ENCODE peak calls at places on chromosomes 6 and 20, in eight cellular contexts. One of them, this sample, is unnamed.

GRCh38 chr20:32158943-32159660 is 48.4 kb downstream of the PLAGL2 start:
- DNase-seq in mammary epithelial cell: peak; percentile 33
- DNase-seq in transverse colon: no peak
- DNase-seq in psoas muscle: no peak
- DNase-seq in CD8-positive, alpha-beta memory T cell: peak; percentile 16
- DNase-seq in ascending aorta: no peak
- DNase-seq in left lung: no peak
- DNase-seq in lower lobe of right lung: no peak
- DNase-seq in this sample: no peak

GRCh38 chr20:9360427-9360826 is 154.0 kb upstream of the LAMP5 start:
- DNase-seq in mammary epithelial cell: no peak
- DNase-seq in transverse colon: no peak
- DNase-seq in psoas muscle: no peak
- DNase-seq in CD8-positive, alpha-beta memory T cell: no peak
- DNase-seq in ascending aorta: no peak
- DNase-seq in left lung: no peak
- DNase-seq in lower lobe of right lung: no peak
- DNase-seq in this sample: no peak

GRCh38 chr6:79467716-79468115 is 69.5 kb downstream of the LCA5 start:
- DNase-seq in mammary epithelial cell: peak; percentile 20
- DNase-seq in transverse colon: no peak
- DNase-seq in psoas muscle: no peak
- DNase-seq in CD8-positive, alpha-beta memory T cell: no peak
- DNase-seq in ascending aorta: no peak
- DNase-seq in left lung: no peak
- DNase-seq in lower lobe of right lung: no peak
- DNase-seq in this sample: no peak

GRCh38 chr6:41780623-41781301 is at the start of gene PRICKLE4:
- DNase-seq in mammary epithelial cell: no peak
- DNase-seq in transverse colon: peak; percentile 59
- DNase-seq in psoas muscle: peak; percentile 66
- DNase-seq in CD8-positive, alpha-beta memory T cell: no peak
- DNase-seq in ascending aorta: peak; percentile 74
- DNase-seq in left lung: peak; percentile 86
- DNase-seq in lower lobe of right lung: peak; percentile 71
- DNase-seq in this sample: no peak

GRCh38 chr6:154258064-154258757 is 98.4 kb downstream of the IPCEF1 start:
- DNase-seq in mammary epithelial cell: no peak
- DNase-seq in transverse colon: no peak
- DNase-seq in psoas muscle: no peak
- DNase-seq in CD8-positive, alpha-beta memory T cell: no peak
- DNase-seq in ascending aorta: no peak
- DNase-seq in left lung: no peak
- DNase-seq in lower lobe of right lung: no peak
- DNase-seq in this sample: no peak

GRCh38 chr6:129686941-129687627 is 22.9 kb downstream of the ARHGAP18 start:
- DNase-seq in mammary epithelial cell: peak; percentile 93
- DNase-seq in transverse colon: peak; percentile 38
- DNase-seq in psoas muscle: no peak
- DNase-seq in CD8-positive, alpha-beta memory T cell: peak; percentile 69
- DNase-seq in ascending aorta: no peak
- DNase-seq in left lung: no peak
- DNase-seq in lower lobe of right lung: no peak
- DNase-seq in this sample: no peak

GRCh38 chr6:165858571-165858970 is 195.5 kb upstream of the PDE10A start:
- DNase-seq in mammary epithelial cell: no peak
- DNase-seq in transverse colon: no peak
- DNase-seq in psoas muscle: no peak
- DNase-seq in CD8-positive, alpha-beta memory T cell: no peak
- DNase-seq in ascending aorta: no peak
- DNase-seq in left lung: no peak
- DNase-seq in lower lobe of right lung: no peak
- DNase-seq in this sample: no peak

GRCh38 chr20:11352041-11352440 is 565.7 kb upstream of the BTBD3 start:
- DNase-seq in mammary epithelial cell: no peak
- DNase-seq in transverse colon: no peak
- DNase-seq in psoas muscle: no peak
- DNase-seq in CD8-positive, alpha-beta memory T cell: no peak
- DNase-seq in ascending aorta: no peak
- DNase-seq in left lung: no peak
- DNase-seq in lower lobe of right lung: no peak
- DNase-seq in this sample: no peak

GRCh38 chr6:82240191-82240590 is 7.4 kb downstream of the IBTK start:
- DNase-seq in mammary epithelial cell: no peak
- DNase-seq in transverse colon: no peak
- DNase-seq in psoas muscle: no peak
- DNase-seq in CD8-positive, alpha-beta memory T cell: no peak
- DNase-seq in ascending aorta: no peak
- DNase-seq in left lung: no peak
- DNase-seq in lower lobe of right lung: no peak
- DNase-seq in this sample: no peak

GRCh38 chr20:5843054-5843731 is 93.0 kb downstream of the SHLD1 start:
- DNase-seq in mammary epithelial cell: no peak
- DNase-seq in transverse colon: no peak
- DNase-seq in psoas muscle: no peak
- DNase-seq in CD8-positive, alpha-beta memory T cell: no peak
- DNase-seq in ascending aorta: no peak
- DNase-seq in left lung: no peak
- DNase-seq in lower lobe of right lung: no peak
- DNase-seq in this sample: no peak

GRCh38 chr20:57693002-57693582 is 16.7 kb downstream of the PMEPA1 start:
- DNase-seq in mammary epithelial cell: peak; percentile 99
- DNase-seq in transverse colon: peak; percentile 85
- DNase-seq in psoas muscle: no peak
- DNase-seq in CD8-positive, alpha-beta memory T cell: no peak
- DNase-seq in ascending aorta: no peak
- DNase-seq in left lung: no peak
- DNase-seq in lower lobe of right lung: peak; percentile 68
- DNase-seq in this sample: no peak

GRCh38 chr6:153563001-153563400 is 431.9 kb upstream of the RGS17 start:
- DNase-seq in mammary epithelial cell: no peak
- DNase-seq in transverse colon: no peak
- DNase-seq in psoas muscle: no peak
- DNase-seq in CD8-positive, alpha-beta memory T cell: no peak
- DNase-seq in ascending aorta: no peak
- DNase-seq in left lung: no peak
- DNase-seq in lower lobe of right lung: no peak
- DNase-seq in this sample: no peak

GRCh38 chr6:37840940-37841300 is 21.4 kb downstream of the ZFAND3 start:
- DNase-seq in mammary epithelial cell: no peak
- DNase-seq in transverse colon: no peak
- DNase-seq in psoas muscle: no peak
- DNase-seq in CD8-positive, alpha-beta memory T cell: no peak
- DNase-seq in ascending aorta: no peak
- DNase-seq in left lung: no peak
- DNase-seq in lower lobe of right lung: no peak
- DNase-seq in this sample: no peak

GRCh38 chr6:89048985-89049384 is 31.6 kb upstream of the PNRC1 start:
- DNase-seq in mammary epithelial cell: peak; percentile 35
- DNase-seq in transverse colon: no peak
- DNase-seq in psoas muscle: no peak
- DNase-seq in CD8-positive, alpha-beta memory T cell: no peak
- DNase-seq in ascending aorta: no peak
- DNase-seq in left lung: no peak
- DNase-seq in lower lobe of right lung: no peak
- DNase-seq in this sample: no peak

GRCh38 chr6:146364816-146365594 is 178.6 kb upstream of the RAB32 start:
- DNase-seq in mammary epithelial cell: no peak
- DNase-seq in transverse colon: no peak
- DNase-seq in psoas muscle: no peak
- DNase-seq in CD8-positive, alpha-beta memory T cell: no peak
- DNase-seq in ascending aorta: no peak
- DNase-seq in left lung: no peak
- DNase-seq in lower lobe of right lung: no peak
- DNase-seq in this sample: no peak

GRCh38 chr6:25253371-25253770 is 25.8 kb upstream of the CARMIL1 start:
- DNase-seq in mammary epithelial cell: peak; percentile 64
- DNase-seq in transverse colon: no peak
- DNase-seq in psoas muscle: no peak
- DNase-seq in CD8-positive, alpha-beta memory T cell: no peak
- DNase-seq in ascending aorta: no peak
- DNase-seq in left lung: no peak
- DNase-seq in lower lobe of right lung: no peak
- DNase-seq in this sample: no peak

GRCh38 chr6:56204134-56204533 is 43.2 kb downstream of the COL21A1 start:
- DNase-seq in mammary epithelial cell: no peak
- DNase-seq in transverse colon: no peak
- DNase-seq in psoas muscle: no peak
- DNase-seq in CD8-positive, alpha-beta memory T cell: no peak
- DNase-seq in ascending aorta: no peak
- DNase-seq in left lung: no peak
- DNase-seq in lower lobe of right lung: no peak
- DNase-seq in this sample: no peak

GRCh38 chr6:134007077-134007476 is 45.3 kb downstream of the SLC2A12 start:
- DNase-seq in mammary epithelial cell: peak; percentile 23
- DNase-seq in transverse colon: peak; percentile 68
- DNase-seq in psoas muscle: no peak
- DNase-seq in CD8-positive, alpha-beta memory T cell: no peak
- DNase-seq in ascending aorta: no peak
- DNase-seq in left lung: peak; percentile 74
- DNase-seq in lower lobe of right lung: peak; percentile 69
- DNase-seq in this sample: no peak

GRCh38 chr6:123550052-123550617 is 86.6 kb downstream of the TRDN start:
- DNase-seq in mammary epithelial cell: no peak
- DNase-seq in transverse colon: no peak
- DNase-seq in psoas muscle: no peak
- DNase-seq in CD8-positive, alpha-beta memory T cell: no peak
- DNase-seq in ascending aorta: no peak
- DNase-seq in left lung: no peak
- DNase-seq in lower lobe of right lung: no peak
- DNase-seq in this sample: no peak

GRCh38 chr6:169858935-169859351 is 107.5 kb downstream of the ERMARD start:
- DNase-seq in mammary epithelial cell: peak; percentile 4
- DNase-seq in transverse colon: no peak
- DNase-seq in psoas muscle: no peak
- DNase-seq in CD8-positive, alpha-beta memory T cell: no peak
- DNase-seq in ascending aorta: no peak
- DNase-seq in left lung: peak; percentile 71
- DNase-seq in lower lobe of right lung: no peak
- DNase-seq in this sample: no peak

DNA sequence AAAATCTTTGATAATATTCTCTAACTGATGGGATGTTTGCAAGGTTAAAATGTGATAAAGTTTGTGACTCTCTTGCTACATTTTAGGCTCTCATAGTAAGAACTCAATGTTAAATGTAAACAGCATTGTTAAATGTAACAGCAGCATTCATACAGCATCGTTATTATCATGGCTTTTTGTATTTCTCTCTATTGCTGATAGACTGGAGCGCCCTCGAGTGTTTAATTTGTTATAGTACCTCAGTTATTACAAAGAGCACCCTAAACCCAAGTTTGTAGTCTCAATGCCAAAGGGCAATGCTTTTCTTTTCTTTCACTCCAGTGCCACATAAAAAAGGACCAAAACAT is 14.9 kb upstream of the TTPAL start:
- DNase-seq in mammary epithelial cell: peak; percentile 27
- DNase-seq in transverse colon: no peak
- DNase-seq in psoas muscle: no peak
- DNase-seq in CD8-positive, alpha-beta memory T cell: no peak
- DNase-seq in ascending aorta: no peak
- DNase-seq in left lung: no peak
- DNase-seq in lower lobe of right lung: no peak
- DNase-seq in this sample: no peak
- H3K9me3 ChIP-seq in mammary epithelial cell: no peaks in the 10 kb centered on the region
- H3K9me3 ChIP-seq in transverse colon: no peaks in the 10 kb centered on the region
- H3K9me3 ChIP-seq in psoas muscle: no peaks in the 10 kb centered on the region
- H3K9me3 ChIP-seq in CD8-positive, alpha-beta memory T cell: no peaks in the 10 kb centered on the region
- H3K9me3 ChIP-seq in ascending aorta: no peaks in the 10 kb centered on the region
- H3K9me3 ChIP-seq in left lung: no peaks in the 10 kb centered on the region
- H3K9me3 ChIP-seq in lower lobe of right lung: no peaks in the 10 kb centered on the region
- H3K9me3 ChIP-seq in this sample: no peaks in the 10 kb centered on the region

DNA sequence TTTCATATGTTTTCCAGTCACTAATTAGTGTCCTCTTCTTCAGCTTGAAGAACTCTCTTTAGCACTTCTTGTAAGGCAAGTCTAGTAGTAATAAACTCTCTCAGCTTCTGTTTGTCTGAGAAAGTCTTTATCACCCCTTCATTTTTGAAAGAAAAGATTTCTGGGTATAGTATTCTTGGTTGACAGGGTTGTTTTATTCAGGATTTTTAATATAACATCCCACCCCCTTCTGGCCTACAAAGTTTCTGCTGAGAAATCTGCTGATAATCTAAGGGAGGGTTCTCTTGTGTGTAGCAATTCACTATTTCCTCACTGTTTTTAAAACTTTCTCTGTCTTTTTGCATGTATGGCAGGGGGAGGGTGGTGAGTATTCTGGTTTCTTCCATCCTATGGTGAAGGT is 9.6 kb upstream of the WFDC11 start:
- DNase-seq in mammary epithelial cell: no peak
- DNase-seq in transverse colon: no peak
- DNase-seq in psoas muscle: no peak
- DNase-seq in CD8-positive, alpha-beta memory T cell: no peak
- DNase-seq in ascending aorta: no peak
- DNase-seq in left lung: no peak
- DNase-seq in lower lobe of right lung: no peak
- DNase-seq in this sample: no peak
- H3K9me3 ChIP-seq in mammary epithelial cell: no peaks in the 10 kb centered on the region
- H3K9me3 ChIP-seq in transverse colon: peaks cover 17% of the 10 kb centered on the region
- H3K9me3 ChIP-seq in psoas muscle: peaks cover 13% of the 10 kb centered on the region
- H3K9me3 ChIP-seq in CD8-positive, alpha-beta memory T cell: no peaks in the 10 kb centered on the region
- H3K9me3 ChIP-seq in ascending aorta: peaks cover 34% of the 10 kb centered on the region
- H3K9me3 ChIP-seq in left lung: no peaks in the 10 kb centered on the region
- H3K9me3 ChIP-seq in lower lobe of right lung: peaks cover 23% of the 10 kb centered on the region
- H3K9me3 ChIP-seq in this sample: peaks cover 4% of the 10 kb centered on the region

DNA sequence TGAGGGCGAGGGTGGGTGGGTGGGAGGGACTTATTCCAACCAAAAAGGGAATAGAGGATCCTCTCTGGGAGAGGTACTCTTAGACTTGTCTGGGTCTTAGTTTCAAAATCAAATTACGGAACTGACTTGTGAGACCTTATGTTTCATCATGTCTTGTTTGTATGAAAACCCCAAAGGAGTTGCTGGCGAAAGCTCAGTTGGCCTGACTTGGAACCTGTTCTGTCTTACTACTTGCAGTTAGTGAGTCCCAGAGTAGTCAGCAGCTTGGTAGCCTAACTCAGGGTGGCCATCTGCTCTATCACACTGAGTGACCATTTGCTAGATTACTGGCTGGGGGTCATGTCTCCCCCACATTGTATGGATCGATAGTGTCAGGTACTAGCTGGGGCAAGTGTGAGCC is 114.9 kb upstream of the MOCS1 start:
- DNase-seq in mammary epithelial cell: no peak
- DNase-seq in transverse colon: no peak
- DNase-seq in psoas muscle: no peak
- DNase-seq in CD8-positive, alpha-beta memory T cell: no peak
- DNase-seq in ascending aorta: no peak
- DNase-seq in left lung: no peak
- DNase-seq in lower lobe of right lung: no peak
- DNase-seq in this sample: no peak
- H3K9me3 ChIP-seq in mammary epithelial cell: no peaks in the 10 kb centered on the region
- H3K9me3 ChIP-seq in transverse colon: no peaks in the 10 kb centered on the region
- H3K9me3 ChIP-seq in psoas muscle: no peaks in the 10 kb centered on the region
- H3K9me3 ChIP-seq in CD8-positive, alpha-beta memory T cell: no peaks in the 10 kb centered on the region
- H3K9me3 ChIP-seq in ascending aorta: no peaks in the 10 kb centered on the region
- H3K9me3 ChIP-seq in left lung: no peaks in the 10 kb centered on the region
- H3K9me3 ChIP-seq in lower lobe of right lung: no peaks in the 10 kb centered on the region
- H3K9me3 ChIP-seq in this sample: no peaks in the 10 kb centered on the region

DNA sequence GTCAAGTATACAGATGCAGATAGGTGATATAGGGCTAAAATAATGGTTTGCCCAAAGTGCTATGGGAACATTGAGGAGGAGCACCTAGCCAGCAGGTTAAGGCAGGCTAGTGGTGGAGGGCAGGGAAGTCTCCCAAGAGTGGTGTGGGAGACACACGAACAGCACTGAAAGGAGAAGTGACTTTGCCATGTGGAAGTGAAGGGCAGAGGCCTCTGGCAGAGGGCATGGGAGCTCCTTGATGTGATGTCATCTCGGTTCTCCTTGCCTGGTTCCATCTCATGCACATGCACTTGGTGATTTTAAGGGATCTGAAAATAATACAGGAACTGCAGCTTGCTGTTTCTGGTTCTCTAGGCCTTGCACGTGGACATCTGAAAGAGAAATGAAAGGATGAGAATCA is 4.7 kb upstream of the MAP3K4 start:
- DNase-seq in mammary epithelial cell: no peak
- DNase-seq in transverse colon: no peak
- DNase-seq in psoas muscle: no peak
- DNase-seq in CD8-positive, alpha-beta memory T cell: no peak
- DNase-seq in ascending aorta: no peak
- DNase-seq in left lung: no peak
- DNase-seq in lower lobe of right lung: no peak
- DNase-seq in this sample: no peak
- H3K9me3 ChIP-seq in mammary epithelial cell: peaks cover 7% of the 10 kb centered on the region
- H3K9me3 ChIP-seq in transverse colon: no peaks in the 10 kb centered on the region
- H3K9me3 ChIP-seq in psoas muscle: no peaks in the 10 kb centered on the region
- H3K9me3 ChIP-seq in CD8-positive, alpha-beta memory T cell: no peaks in the 10 kb centered on the region
- H3K9me3 ChIP-seq in ascending aorta: no peaks in the 10 kb centered on the region
- H3K9me3 ChIP-seq in left lung: no peaks in the 10 kb centered on the region
- H3K9me3 ChIP-seq in lower lobe of right lung: peaks cover 6% of the 10 kb centered on the region
- H3K9me3 ChIP-seq in this sample: no peaks in the 10 kb centered on the region